ENCODE peak calls at places on chromosomes 2 and 18, in four cellular contexts. O is left ventricle myocardium inferior, S is fibroblast of lung, W is GM13976. R is an unnamed sample.
A peak's percentile ranks its signal among the peaks of the same experiment; 100 is the strongest.

GRCh38 chr18:1252534-1252933 is 347.9 kb downstream of the ADCYAP1 start:
- DNase-seq in O (no peak), S (no peak), W (no peak), R (no peak)

GRCh38 chr2:107776333-107776732 is 50.4 kb upstream of the RGPD4 start:
- DNase-seq in O (no peak), S (no peak), W (no peak), R (no peak)

GRCh38 chr2:96730212-96730611 is 9.7 kb downstream of the LMAN2L start:
- DNase-seq in O (no peak), S (peak; percentile 45), W (no peak), R (no peak)

GRCh38 chr2:9000442-9000841 is 3.0 kb downstream of the MBOAT2 start:
- DNase-seq in O (no peak), S (no peak), W (no peak), R (no peak)

GRCh38 chr2:29834624-29835023 is 86.8 kb downstream of the ALK start:
- DNase-seq in O (no peak), S (peak; percentile 84), W (no peak), R (no peak)

GRCh38 chr18:51803029-51803428 is 537.0 kb upstream of the DCC start:
- DNase-seq in O (no peak), S (no peak), W (no peak), R (no peak)

GRCh38 chr2:207695293-207695692 is 16.1 kb upstream of the CCNYL1 start:
- DNase-seq in O (no peak), S (no peak), W (no peak), R (no peak)

GRCh38 chr2:217979151-217979811 is 23.5 kb downstream of the TNS1 start:
- DNase-seq in O (no peak), S (peak; percentile 59), W (no peak), R (no peak)

GRCh38 chr2:113211226-113212105 is 37.7 kb downstream of the PSD4 start:
- DNase-seq in O (no peak), S (peak; percentile 87), W (no peak), R (no peak)

GRCh38 chr2:102620367-102620766 is 1.0 kb downstream of the SLC9A2 start:
- DNase-seq in O (no peak), S (no peak), W (peak; percentile 9), R (no peak)

GRCh38 chr2:54207666-54208195 is 48.3 kb downstream of the TSPYL6 start:
- DNase-seq in O (no peak), S (peak; percentile 57), W (no peak), R (no peak)

GRCh38 chr2:127770973-127771735 is 39.8 kb downstream of the WDR33 start:
- DNase-seq in O (no peak), S (peak; percentile 95), W (no peak), R (no peak)

GRCh38 chr18:37248281-37248680 is 317.3 kb downstream of the CELF4 start:
- DNase-seq in O (no peak), S (no peak), W (no peak), R (no peak)
- TF ChIP-seq CTCF in O (no peak), S (no peak), W (no peak), R (peak; percentile 2)

DNA sequence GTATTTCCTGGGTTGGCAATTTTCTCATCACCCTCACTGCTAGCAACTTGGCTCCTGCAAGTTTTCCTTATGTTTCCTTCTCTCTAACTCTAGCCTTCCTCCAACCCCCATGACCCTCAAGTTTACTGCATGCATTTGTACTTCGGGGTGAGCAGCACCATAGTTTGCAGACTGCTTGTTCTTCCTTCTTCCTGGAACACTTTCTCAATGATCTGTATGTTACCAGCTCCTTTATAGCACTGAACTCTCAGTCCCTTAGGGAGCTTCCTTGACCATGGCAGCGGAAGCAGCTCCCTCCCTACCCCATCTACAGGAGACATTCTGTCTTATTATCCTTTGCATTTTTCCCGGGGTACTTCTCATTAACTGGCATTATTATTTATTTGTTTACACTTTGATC is 1089.5 kb upstream of the GYPC start:
- DNase-seq in O (no peak), S (no peak), W (no peak), R (no peak)
- TF ChIP-seq CTCF in O (no peak), S (no peak), W (no peak), R (no peak)

GRCh38 chr2:198930170-198930569 is 527.6 kb downstream of the SATB2 start:
- DNase-seq in O (no peak), S (no peak), W (no peak), R (no peak)
- TF ChIP-seq CTCF in O (no peak), S (peak; percentile 18), W (no peak), R (peak; percentile 43)

GRCh38 chr2:215447673-215448081 is 11.8 kb upstream of the FN1 start:
- DNase-seq in O (no peak), S (peak; percentile 71), W (no peak), R (no peak)

GRCh38 chr2:215454519-215454918 is 18.7 kb upstream of the FN1 start:
- DNase-seq in O (no peak), S (peak; percentile 27), W (peak; percentile 38), R (no peak)

GRCh38 chr2:215450188-215451011 is 14.5 kb upstream of the FN1 start:
- DNase-seq in O (no peak), S (no peak), W (no peak), R (no peak)

GRCh38 chr2:215452725-215453124 is 16.9 kb upstream of the FN1 start:
- DNase-seq in O (no peak), S (no peak), W (no peak), R (no peak)

GRCh38 chr2:215451012-215451756 is 15.3 kb upstream of the FN1 start:
- DNase-seq in O (no peak), S (peak; percentile 82), W (no peak), R (no peak)
- TF ChIP-seq CTCF in O (no peak), S (no peak), W (no peak), R (no peak)

R was measured in GM06990.